ENCODE peak calls at places on chromosomes 6 and 20, in six cellular contexts. P is vagina, B is right lobe of liver, O is HCT116, G is A549, Y is stomach. K is an unnamed sample.

GRCh38 chr6:2748183-2748582 is 2.5 kb downstream of the MYLK4 start:
- DNase-seq in P (no peak), B (no peak), O (no peak), G (no peak), Y (no peak), K (no peak)

GRCh38 chr6:37442416-37443218 is 9.6 kb downstream of the CMTR1 start:
- DNase-seq in P (no peak), B (no peak), O (no peak), G (no peak), Y (no peak), K (no peak)

GRCh38 chr6:119283214-119283613 is 66.3 kb downstream of the MAN1A1 start:
- DNase-seq in P (no peak), B (no peak), O (no peak), G (no peak), Y (no peak), K (no peak)

GRCh38 chr20:58228484-58229197 is at the start of gene ANKRD60:
- DNase-seq in P (no peak), B (no peak), O (no peak), G (no peak), Y (no peak), K (no peak)

GRCh38 chr20:17629678-17630089 is 52.4 kb downstream of the RRBP1 start:
- DNase-seq in P (no peak), B (peak; percentile 52), O (no peak), G (no peak), Y (no peak), K (peak; percentile 68)

GRCh38 chr20:8433286-8433685 is 301.2 kb downstream of the PLCB1 start:
- DNase-seq in P (no peak), B (no peak), O (no peak), G (no peak), Y (no peak), K (no peak)

GRCh38 chr6:166179704-166180103 is 12.1 kb upstream of the TBXT start:
- DNase-seq in P (no peak), B (no peak), O (no peak), G (no peak), Y (no peak), K (no peak)

GRCh38 chr6:168020242-168020641 is 22.8 kb downstream of the KIF25 start:
- DNase-seq in P (no peak), B (no peak), O (no peak), G (no peak), Y (no peak), K (no peak)

GRCh38 chr20:38789503-38790209 is 15.8 kb upstream of the PPP1R16B start:
- DNase-seq in P (no peak), B (no peak), O (peak; percentile 63), G (no peak), Y (no peak), K (no peak)

GRCh38 chr20:57092112-57092899 is 174.1 kb downstream of the BMP7 start:
- DNase-seq in P (no peak), B (peak; percentile 69), O (peak; percentile 44), G (peak; percentile 71), Y (peak; percentile 64), K (peak; percentile 84)

DNA sequence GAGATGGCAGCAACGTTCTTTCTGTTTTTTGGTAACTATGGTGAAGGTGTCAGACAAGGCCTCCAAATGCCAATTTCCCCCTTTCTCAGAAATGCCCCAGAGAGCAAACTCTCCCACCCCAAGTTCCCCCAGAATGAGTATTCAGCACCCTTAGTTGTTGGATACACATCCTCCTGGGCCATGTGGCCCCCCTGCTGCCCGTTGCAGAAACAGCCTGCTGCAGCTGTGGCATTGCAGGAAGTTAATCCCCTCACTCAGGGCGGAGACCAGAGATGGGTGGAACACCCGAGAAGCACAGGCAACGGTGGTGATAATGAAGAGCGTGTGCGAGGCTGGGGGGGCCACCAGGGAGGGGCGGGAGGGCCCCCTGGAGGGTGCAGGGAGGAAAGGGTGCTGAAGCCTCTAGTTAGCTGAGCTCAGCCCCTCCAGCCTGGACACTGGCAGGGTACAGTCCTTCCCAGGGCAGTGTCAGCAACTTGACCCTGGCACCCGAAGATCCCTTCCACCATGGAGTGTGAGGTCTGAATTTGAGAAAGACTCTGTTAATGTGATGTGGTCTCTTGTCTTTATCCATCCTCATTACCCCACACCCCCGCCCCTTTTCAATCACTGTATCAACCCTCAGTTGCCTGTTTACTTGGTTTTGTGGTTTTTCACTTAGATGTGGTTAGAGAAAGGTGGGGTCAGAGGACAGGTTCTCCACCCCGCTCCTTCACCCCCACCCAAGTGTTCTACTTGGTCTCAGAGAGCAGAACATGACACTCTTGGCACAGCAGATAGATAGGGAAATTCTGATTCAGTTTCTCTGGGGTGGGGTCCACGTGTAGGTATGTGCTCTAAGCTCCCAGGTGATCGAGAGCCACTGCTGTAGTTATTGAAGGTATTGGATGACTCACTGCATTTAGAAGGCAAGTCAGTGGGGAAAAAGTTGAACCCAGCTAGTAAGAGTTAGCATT is 208.8 kb upstream of the SUPT3H start:
- DNase-seq in P (no peak), B (no peak), O (no peak), G (no peak), Y (no peak), K (no peak)
- TF ChIP-seq POLR2A in P (no peak), B (no peak), O (no peak), G (no peak), Y (no peak), K (no peak)

GRCh38 chr20:3203315-3204123 is 963 bp downstream of the DDRGK1 start:
- DNase-seq in P (no peak), B (peak; percentile 62), O (no peak), G (no peak), Y (peak; percentile 33), K (peak; percentile 83)

GRCh38 chr20:3209023-3209945 is at the start of gene ITPA:
- DNase-seq in P (no peak), B (peak; percentile 70), O (no peak), G (peak; percentile 81), Y (peak; percentile 57), K (peak; percentile 89)

GRCh38 chr20:3199976-3200755 is 4.3 kb downstream of the DDRGK1 start:
- DNase-seq in P (no peak), B (no peak), O (no peak), G (no peak), Y (no peak), K (peak; percentile 63)

GRCh38 chr20:3202965-3203314 is 1.5 kb downstream of the DDRGK1 start:
- DNase-seq in P (no peak), B (no peak), O (no peak), G (no peak), Y (no peak), K (no peak)

GRCh38 chr20:3204124-3204794 is at the start of gene DDRGK1:
- DNase-seq in P (no peak), B (peak; percentile 88), O (peak; percentile 54), G (peak; percentile 91), Y (peak; percentile 93), K (peak; percentile 95)
- TF ChIP-seq POLR2A in P (peak; percentile 55), B (peak; percentile 70), O (peak; percentile 72), G (peak; percentile 83), Y (no peak), K (no peak)

GRCh38 chr6:148342146-148343027 is at the start of gene SASH1:
- DNase-seq in P (no peak), B (peak; percentile 78), O (peak; percentile 62), G (peak; percentile 48), Y (peak; percentile 57), K (peak; percentile 76)
- TF ChIP-seq POLR2A in P (peak; percentile 15), B (peak; percentile 51), O (peak; percentile 63), G (no peak), Y (peak; percentile 30), K (no peak)

DNA sequence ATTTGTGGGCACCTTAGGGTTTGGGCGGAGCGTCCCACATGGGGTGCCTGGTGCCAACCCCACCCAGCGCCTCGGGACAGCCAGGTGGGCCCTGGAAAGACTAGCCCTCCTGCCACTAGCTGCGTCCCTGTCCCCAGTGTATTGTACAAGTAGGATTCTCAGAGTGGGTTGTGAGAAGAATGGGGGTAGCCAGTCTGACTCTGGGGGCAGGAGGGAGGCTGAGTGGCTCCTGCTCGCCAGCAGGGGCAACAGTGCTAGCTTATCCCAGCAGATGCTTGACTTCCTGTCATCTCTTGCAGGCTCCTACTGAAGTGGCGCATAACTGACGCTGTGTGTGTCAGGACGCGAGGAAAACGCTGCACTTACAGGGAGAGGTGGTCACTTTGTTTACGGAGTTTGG is 9.3 kb downstream of the PSMA7 start:
- DNase-seq in P (no peak), B (no peak), O (no peak), G (no peak), Y (no peak), K (no peak)
- TF ChIP-seq POLR2A in P (no peak), B (no peak), O (no peak), G (no peak), Y (no peak), K (no peak)

GRCh38 chr6:32113386-32114352 is 4.5 kb upstream of the TNXB start:
- DNase-seq in P (no peak), B (peak; percentile 68), O (no peak), G (peak; percentile 34), Y (peak; percentile 50), K (peak; percentile 77)
- TF ChIP-seq POLR2A in P (no peak), B (no peak), O (no peak), G (no peak), Y (no peak), K (no peak)